ENCODE peak calls at places on chromosomes 13 and 19, in seven cellular contexts. M is activated T-cell treated with anti-CD3 and anti-CD28 coated beads for 24 hours, J is psoas muscle, Y is uterus, R is body of pancreas, P is substantia nigra, L is SHP77. A is an unnamed sample.

GRCh38 chr19:29371766-29372415 is 153.9 kb upstream of the VSTM2B start:
- DNase-seq in M (no peak), J (no peak), Y (no peak), R (no peak), P (no peak), L (no peak), A (no peak)

GRCh38 chr19:47284324-47284899 is 9.7 kb downstream of the INAFM1 start:
- DNase-seq in M (peak), J (no peak), Y (peak), R (peak), P (no peak), L (peak), A (no peak)

GRCh38 chr19:43872547-43873336 is 45.6 kb downstream of the ZNF283 start:
- DNase-seq in M (no peak), J (no peak), Y (no peak), R (no peak), P (no peak), L (no peak), A (no peak)

GRCh38 chr19:54484451-54484850 is 11.4 kb upstream of the CDC42EP5 start:
- DNase-seq in M (no peak), J (no peak), Y (no peak), R (no peak), P (no peak), L (no peak), A (no peak)

GRCh38 chr19:58476498-58477015 is 405 bp downstream of the ZNF446 start:
- DNase-seq in M (no peak), J (no peak), Y (no peak), R (no peak), P (no peak), L (no peak), A (peak)

GRCh38 chr13:104477256-104477655 is 1411.0 kb upstream of the SLC10A2 start:
- DNase-seq in M (no peak), J (no peak), Y (no peak), R (no peak), P (no peak), L (no peak), A (no peak)

GRCh38 chr13:23963947-23964346 is 66.6 kb upstream of the C1QTNF9B start:
- DNase-seq in M (no peak), J (no peak), Y (no peak), R (no peak), P (no peak), L (no peak), A (no peak)

GRCh38 chr19:45769821-45770191 is 754 bp upstream of the SIX5 start:
- DNase-seq in M (peak), J (no peak), Y (peak), R (peak), P (peak), L (no peak), A (peak)

GRCh38 chr19:39173502-39173991 is 23.2 kb upstream of the NCCRP1 start:
- DNase-seq in M (no peak), J (no peak), Y (no peak), R (no peak), P (no peak), L (no peak), A (no peak)

GRCh38 chr19:5294403-5295160 is 46.0 kb downstream of the PTPRS start:
- DNase-seq in M (no peak), J (no peak), Y (no peak), R (no peak), P (no peak), L (no peak), A (no peak)

GRCh38 chr19:56105090-56105701 is 15.9 kb downstream of the ZNF787 start:
- DNase-seq in M (peak), J (peak), Y (peak), R (peak), P (no peak), L (peak), A (peak)

GRCh38 chr19:13850910-13851753 is 25.8 kb upstream of the NANOS3 start:
- DNase-seq in M (no peak), J (peak), Y (peak), R (peak), P (peak), L (peak), A (peak)

GRCh38 chr13:56864451-56864850 is 276.3 kb upstream of the PRR20A start:
- DNase-seq in M (no peak), J (no peak), Y (no peak), R (no peak), P (no peak), L (no peak), A (no peak)

GRCh38 chr13:52356327-52356726 is 49.6 kb downstream of the THSD1 start:
- DNase-seq in M (no peak), J (no peak), Y (no peak), R (no peak), P (no peak), L (no peak), A (no peak)

GRCh38 chr19:16661480-16662034 is 618 bp downstream of the TMEM38A start:
- DNase-seq in M (no peak), J (peak), Y (peak), R (peak), P (no peak), L (peak), A (peak)

GRCh38 chr13:63075126-63075525 is 1659.5 kb upstream of the PCDH20 start:
- DNase-seq in M (no peak), J (no peak), Y (no peak), R (no peak), P (no peak), L (no peak), A (no peak)

GRCh38 chr19:17931532-17932191 is 1.2 kb upstream of the CCDC124 start:
- DNase-seq in M (no peak), J (no peak), Y (no peak), R (no peak), P (no peak), L (no peak), A (no peak)

GRCh38 chr13:57787058-57787791 is 155.7 kb downstream of the PCDH17 start:
- DNase-seq in M (no peak), J (no peak), Y (no peak), R (no peak), P (no peak), L (no peak), A (no peak)

GRCh38 chr13:41458187-41458938 is 1.0 kb downstream of the RGCC start:
- DNase-seq in M (no peak), J (peak), Y (no peak), R (peak), P (no peak), L (no peak), A (peak)

GRCh38 chr13:109954441-109954840 is 168.1 kb upstream of the IRS2 start:
- DNase-seq in M (no peak), J (no peak), Y (no peak), R (no peak), P (no peak), L (no peak), A (no peak)

GRCh38 chr13:30818323-30818960 is 83.1 kb downstream of the ALOX5AP start:
- DNase-seq in M (no peak), J (peak), Y (peak), R (no peak), P (no peak), L (no peak), A (no peak)

GRCh38 chr13:28252547-28252946 is 114.2 kb downstream of the PAN3 start:
- DNase-seq in M (no peak), J (no peak), Y (no peak), R (no peak), P (no peak), L (no peak), A (no peak)

GRCh38 chr13:100382787-100383186 is 205.8 kb downstream of the GGACT start:
- DNase-seq in M (no peak), J (no peak), Y (no peak), R (no peak), P (no peak), L (no peak), A (no peak)

GRCh38 chr19:2333027-2333806 is 4.7 kb downstream of the SPPL2B start:
- DNase-seq in M (no peak), J (no peak), Y (no peak), R (peak), P (no peak), L (peak), A (no peak)

GRCh38 chr13:50921706-50922105 is 12.1 kb downstream of the RNASEH2B start:
- DNase-seq in M (no peak), J (no peak), Y (no peak), R (no peak), P (no peak), L (no peak), A (no peak)

GRCh38 chr19:28327905-28328304 is 885.0 kb downstream of the UQCRFS1 start:
- DNase-seq in M (no peak), J (no peak), Y (no peak), R (no peak), P (no peak), L (no peak), A (no peak)

GRCh38 chr19:19053508-19054314 is 10.1 kb upstream of the SLC25A42 start:
- DNase-seq in M (peak), J (peak), Y (peak), R (peak), P (no peak), L (peak), A (peak)

GRCh38 chr13:46964789-46965527 is 68.1 kb upstream of the HTR2A start:
- DNase-seq in M (no peak), J (no peak), Y (no peak), R (no peak), P (no peak), L (no peak), A (no peak)

GRCh38 chr13:68304287-68304893 is 1074.3 kb upstream of the PCDH9 start:
- DNase-seq in M (no peak), J (no peak), Y (no peak), R (no peak), P (no peak), L (peak), A (no peak)

GRCh38 chr19:34181111-34181864 is 9.0 kb downstream of the LSM14A start:
- DNase-seq in M (no peak), J (no peak), Y (no peak), R (no peak), P (no peak), L (no peak), A (no peak)